ENCODE peak calls at places on chromosomes 7 and 10, in five cellular contexts. G, B, W, N and D are unnamed samples. For H3K9me3, the result is how much of the 10 kb centered on the place peaks cover.

GRCh38 chr10:64394744-64395143 is 873.5 kb downstream of the REEP3 start:
- DNase-seq in W (no peak), G (peak), N (no peak), B (no peak), D (no peak)

GRCh38 chr10:5943536-5943935 is 33.8 kb downstream of the IL15RA start:
- DNase-seq in B (no peak), G (no peak), N (peak), W (peak), D (peak)

GRCh38 chr10:58436071-58436470 is 50.9 kb downstream of the TFAM start:
- DNase-seq in G (peak), N (no peak), W (no peak), B (no peak), D (no peak)

GRCh38 chr10:70494536-70494935 is 16.0 kb downstream of the PALD1 start:
- DNase-seq in B (no peak), N (no peak), W (no peak), G (no peak), D (no peak)

GRCh38 chr7:95324396-95324795 is at the start of gene PON1:
- DNase-seq in G (no peak), B (peak), N (no peak), W (no peak), D (no peak)

GRCh38 chr10:73810358-73810734 is 1.1 kb downstream of the NDST2 start:
- DNase-seq in N (no peak), B (no peak), W (no peak), G (no peak), D (no peak)

GRCh38 chr10:70775679-70776454 is 9.3 kb downstream of the TBATA start:
- DNase-seq in N (peak), W (peak), B (no peak), G (no peak), D (no peak)

GRCh38 chr7:148850564-148850963 is 33.5 kb downstream of the EZH2 start:
- DNase-seq in W (no peak), B (no peak), N (no peak), G (no peak), D (no peak)

GRCh38 chr10:43362191-43362839 is 9.1 kb upstream of the FXYD4 start:
- DNase-seq in N (peak), G (peak), W (peak), B (peak), D (peak)

GRCh38 chr10:32057041-32057372 is 782 bp upstream of the KIF5B start:
- DNase-seq in G (no peak), W (no peak), B (no peak), N (no peak), D (no peak)

GRCh38 chr7:40298421-40298820 is 163.6 kb downstream of the SUGCT start:
- DNase-seq in N (no peak), G (no peak), W (no peak), B (no peak), D (no peak)

GRCh38 chr10:87942884-87943527 is 79.6 kb downstream of the PTEN start:
- DNase-seq in B (no peak), W (no peak), G (no peak), N (no peak), D (no peak)

GRCh38 chr7:97620495-97620894 is 111.4 kb upstream of the TAC1 start:
- DNase-seq in G (no peak), W (no peak), N (no peak), B (no peak), D (no peak)

GRCh38 chr7:55072251-55072650 is 53.4 kb downstream of the EGFR start:
- DNase-seq in N (no peak), G (no peak), W (peak), B (no peak), D (no peak)

GRCh38 chr10:116521424-116522305 is 24.1 kb upstream of the PNLIP start:
- DNase-seq in W (peak), G (peak), N (no peak), B (peak), D (no peak)

GRCh38 chr10:47165711-47166404 is 134.1 kb upstream of the GDF10 start:
- DNase-seq in G (no peak), B (peak), W (peak), N (peak), D (peak)

GRCh38 chr7:146655928-146656797 is 539.6 kb downstream of the CNTNAP2 start:
- DNase-seq in N (no peak), G (peak), W (no peak), B (peak), D (no peak)

GRCh38 chr10:121099601-121100000 is 248.4 kb downstream of the WDR11 start:
- DNase-seq in B (no peak), W (peak), N (no peak), G (no peak), D (no peak)

GRCh38 chr10:16952010-16952550 is 134.9 kb upstream of the RSU1 start:
- DNase-seq in B (no peak), W (no peak), G (no peak), N (no peak), D (no peak)

GRCh38 chr10:130411496-130412070 is 275.4 kb downstream of the GLRX3 start:
- DNase-seq in G (no peak), N (no peak), W (no peak), B (no peak), D (no peak)

GRCh38 chr10:14707441-14707840 is 67.3 kb downstream of the FAM107B start:
- DNase-seq in W (no peak), N (no peak), G (no peak), B (no peak), D (no peak)

GRCh38 chr7:68629-69028 is 123.7 kb upstream of the FAM20C start:
- DNase-seq in B (no peak), G (no peak), W (no peak), N (peak), D (no peak)

GRCh38 chr7:20083781-20084180 is 133.4 kb downstream of the MACC1 start:
- DNase-seq in W (peak), N (no peak), B (peak), G (peak), D (no peak)

GRCh38 chr7:137992738-137993394 is 9.0 kb downstream of the CREB3L2 start:
- DNase-seq in W (peak), N (no peak), B (peak), G (no peak), D (no peak)

GRCh38 chr7:85125160-85125559 is 61.7 kb downstream of the SEMA3D start:
- DNase-seq in N (no peak), B (no peak), G (no peak), W (no peak), D (no peak)

GRCh38 chr7:29281782-29282541 is 87.4 kb downstream of the CHN2 start:
- DNase-seq in G (no peak), B (peak), W (peak), N (no peak), D (no peak)

GRCh38 chr10:78976825-78977760 is 91.7 kb upstream of the ZMIZ1 start:
- DNase-seq in N (no peak), W (no peak), B (no peak), G (no peak), D (no peak)

GRCh38 chr7:98571006-98571405 is 46.1 kb upstream of the NPTX2 start:
- DNase-seq in N (no peak), W (no peak), G (no peak), B (no peak), D (no peak)

GRCh38 chr7:36658603-36659516 is 65.4 kb downstream of the AOAH start:
- DNase-seq in G (peak), W (no peak), B (peak), N (no peak), D (no peak)

GRCh38 chr10:90222939-90223338 is 521.5 kb downstream of the KIF20B start:
- DNase-seq in G (no peak), B (no peak), W (no peak), N (no peak), D (no peak)

GRCh38 chr7:137038706-137039105 is 170.3 kb downstream of the CHRM2 start:
- DNase-seq in W (no peak), G (no peak), B (no peak), N (no peak), D (no peak)

GRCh38 chr7:106425017-106425719 is 140.4 kb upstream of the NAMPT start:
- DNase-seq in B (peak), N (no peak), G (peak), W (peak), D (peak)

GRCh38 chr10:15123749-15124184 is 26.6 kb downstream of the RPP38 start:
- DNase-seq in N (no peak), W (no peak), G (peak), B (no peak), D (no peak)

DNA sequence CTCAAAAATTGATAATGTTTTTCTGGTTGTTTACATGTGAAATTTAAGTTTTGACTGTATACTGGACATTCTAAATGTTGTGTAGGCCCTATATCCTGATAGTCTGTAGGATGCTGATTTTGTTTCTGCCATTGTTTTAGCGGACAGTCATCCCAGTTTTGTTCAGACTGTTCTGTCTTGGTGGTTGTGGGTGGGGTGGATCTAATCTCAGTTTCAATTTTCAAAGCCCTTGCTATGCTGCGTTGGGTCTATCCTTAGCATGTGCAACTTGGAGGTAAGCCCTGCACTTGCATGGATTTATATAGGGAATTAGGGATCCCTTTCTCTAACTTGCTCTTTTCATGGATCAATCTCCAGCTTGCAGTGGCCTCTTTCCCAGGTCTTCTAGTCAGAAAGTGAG is 19.1 kb downstream of the DBF4 start:
- DNase-seq in B (no peak), W (no peak), N (no peak), G (no peak), D (no peak)
- H3K9me3 ChIP-seq in B (under half), W (under half), N (under half), G (under half), D (under half)

GRCh38 chr7:69256634-69257081 is 341.6 kb upstream of the AUTS2 start:
- DNase-seq in G (no peak), B (no peak), N (peak), W (peak), D (no peak)
- H3K9me3 ChIP-seq in G (under half), B (under half), N (under half), W (under half), D (under half)

DNA sequence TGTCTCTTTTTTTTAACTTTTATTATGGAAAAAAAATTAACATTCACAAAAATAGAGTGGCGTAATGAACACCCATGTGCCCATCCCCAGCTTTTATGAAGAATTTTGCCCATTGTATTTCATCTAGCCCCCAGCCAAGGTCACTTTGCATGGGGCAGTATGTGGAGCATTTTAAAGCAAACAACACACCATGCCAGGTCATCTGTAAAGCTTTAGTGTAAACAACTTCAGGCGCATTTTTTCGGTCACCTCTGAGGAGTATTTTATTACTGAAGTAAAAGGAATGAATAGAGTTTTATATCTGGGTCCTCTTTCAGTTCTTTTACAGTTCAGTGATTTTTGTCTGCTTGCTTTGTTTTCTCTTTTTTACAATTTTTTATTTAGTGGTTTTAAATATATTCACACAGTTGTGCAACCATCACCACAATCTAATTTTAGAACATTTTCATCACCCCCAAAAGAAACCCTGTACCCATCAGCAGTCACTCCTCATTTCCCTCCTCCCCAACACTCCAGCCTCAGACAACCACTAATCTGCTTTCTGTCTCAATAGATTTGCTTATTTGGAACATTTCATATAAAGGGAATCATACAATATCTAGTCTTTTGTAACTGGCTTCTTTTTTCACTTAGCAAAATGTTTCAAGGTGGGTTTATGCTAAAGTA is 87.9 kb downstream of the SLC37A3 start:
- DNase-seq in G (peak), W (no peak), B (no peak), N (no peak), D (no peak)
- H3K9me3 ChIP-seq in G (under half), W (under half), B (under half), N (under half), D (under half)

GRCh38 chr10:109203616-109204375 is 719.5 kb downstream of the XPNPEP1 start:
- DNase-seq in N (no peak), B (no peak), G (no peak), W (no peak), D (no peak)
- H3K9me3 ChIP-seq in N (under half), B (under half), G (under half), W (under half), D (under half)